ENCODE peak calls at places on chromosomes 11 and 22, in seven cellular contexts. G is adrenal gland; M is tibial artery; T is CD4-positive, alpha-beta T cell; V is tibial nerve; Q is HFFc6; N is right lobe of liver. Y is an unnamed sample.

GRCh38 chr22:49647346-49648026 is 180.2 kb downstream of the BRD1 start:
- DNase-seq in G (no peak), M (no peak), T (no peak), V (no peak), Q (no peak), N (no peak), Y (no peak)

GRCh38 chr22:25221790-25222189 is 2.4 kb downstream of the CRYBB2 start:
- DNase-seq in G (no peak), M (no peak), T (no peak), V (no peak), Q (no peak), N (no peak), Y (no peak)

GRCh38 chr22:22196018-22196533 is 48.5 kb upstream of the VPREB1 start:
- DNase-seq in G (no peak), M (no peak), T (no peak), V (no peak), Q (no peak), N (no peak), Y (no peak)

GRCh38 chr22:45876136-45877035 is 100.6 kb downstream of the WNT7B start:
- DNase-seq in G (peak; percentile 5), M (peak; percentile 16), T (no peak), V (peak; percentile 7), Q (no peak), N (no peak), Y (no peak)

GRCh38 chr11:9076661-9077060 is 14.7 kb downstream of the SCUBE2 start:
- DNase-seq in G (no peak), M (no peak), T (no peak), V (no peak), Q (no peak), N (no peak), Y (no peak)

GRCh38 chr11:6320411-6321207 is at the start of gene CAVIN3:
- DNase-seq in G (peak; percentile 73), M (peak; percentile 90), T (no peak), V (peak; percentile 84), Q (peak; percentile 86), N (peak; percentile 59), Y (peak; percentile 66)

GRCh38 chr22:37154925-37155712 is 5.4 kb upstream of the IL2RB start:
- DNase-seq in G (no peak), M (no peak), T (no peak), V (no peak), Q (no peak), N (no peak), Y (no peak)

GRCh38 chr11:109849946-109850345 is 243.2 kb upstream of the ZC3H12C start:
- DNase-seq in G (no peak), M (no peak), T (no peak), V (no peak), Q (no peak), N (no peak), Y (no peak)

GRCh38 chr11:11047851-11048610 is 190.2 kb upstream of the ZBED5 start:
- DNase-seq in G (no peak), M (no peak), T (no peak), V (no peak), Q (no peak), N (no peak), Y (no peak)

GRCh38 chr22:44089717-44090570 is 65.8 kb downstream of the PARVB start:
- DNase-seq in G (no peak), M (no peak), T (no peak), V (no peak), Q (no peak), N (no peak), Y (no peak)

GRCh38 chr22:33785283-33785991 is 134.8 kb downstream of the LARGE1 start:
- DNase-seq in G (no peak), M (no peak), T (no peak), V (no peak), Q (peak; percentile 34), N (no peak), Y (no peak)

GRCh38 chr11:102239906-102240305 is 77.4 kb upstream of the BIRC3 start:
- DNase-seq in G (no peak), M (no peak), T (no peak), V (no peak), Q (no peak), N (no peak), Y (no peak)

GRCh38 chr11:24239016-24239720 is 257.7 kb upstream of the LUZP2 start:
- DNase-seq in G (no peak), M (no peak), T (no peak), V (no peak), Q (peak; percentile 60), N (no peak), Y (peak; percentile 7)

GRCh38 chr11:69166186-69167115 is 10.7 kb downstream of the SMIM38 start:
- DNase-seq in G (peak; percentile 22), M (peak; percentile 26), T (no peak), V (no peak), Q (peak; percentile 74), N (no peak), Y (peak; percentile 19)

GRCh38 chr11:115974703-115975102 is 470.5 kb upstream of the CADM1 start:
- DNase-seq in G (no peak), M (no peak), T (no peak), V (no peak), Q (no peak), N (no peak), Y (no peak)

GRCh38 chr22:30697975-30698374 is 3.3 kb downstream of the OSBP2 start:
- DNase-seq in G (no peak), M (no peak), T (no peak), V (no peak), Q (no peak), N (no peak), Y (no peak)

GRCh38 chr11:46333129-46333947 is 13.9 kb upstream of the DGKZ start:
- DNase-seq in G (no peak), M (no peak), T (peak; percentile 44), V (no peak), Q (no peak), N (no peak), Y (no peak)

GRCh38 chr22:46734830-46735453 is 3.1 kb downstream of the CERK start:
- DNase-seq in G (no peak), M (peak; percentile 43), T (peak; percentile 77), V (no peak), Q (no peak), N (no peak), Y (no peak)

GRCh38 chr11:9784602-9785315 is 120.9 kb downstream of the SWAP70 start:
- DNase-seq in G (no peak), M (no peak), T (no peak), V (no peak), Q (no peak), N (no peak), Y (no peak)

GRCh38 chr11:114440121-114440860 is 1.0 kb downstream of the REXO2 start:
- DNase-seq in G (no peak), M (no peak), T (no peak), V (no peak), Q (peak; percentile 56), N (no peak), Y (no peak)

GRCh38 chr11:114438303-114438702 is 964 bp upstream of the REXO2 start:
- DNase-seq in G (no peak), M (no peak), T (no peak), V (no peak), Q (no peak), N (no peak), Y (no peak)

GRCh38 chr11:114441921-114442320 is 2.7 kb downstream of the REXO2 start:
- DNase-seq in G (no peak), M (no peak), T (no peak), V (no peak), Q (no peak), N (no peak), Y (no peak)

GRCh38 chr11:114440971-114441810 is 1.9 kb downstream of the REXO2 start:
- DNase-seq in G (no peak), M (no peak), T (no peak), V (no peak), Q (no peak), N (no peak), Y (no peak)

GRCh38 chr11:114439229-114440120 is at the start of gene REXO2:
- DNase-seq in G (peak; percentile 94), M (peak; percentile 97), T (peak; percentile 92), V (peak; percentile 91), Q (peak; percentile 90), N (peak; percentile 97), Y (peak; percentile 90)
- TF ChIP-seq CTCF in G (peak; percentile 7), M (peak; percentile 27), T (peak; percentile 16), V (peak; percentile 49), Q (peak; percentile 55), N (no peak), Y (peak; percentile 37)

GRCh38 chr22:19336133-19337075 is 44.9 kb upstream of the CLTCL1 start:
- DNase-seq in G (no peak), M (no peak), T (no peak), V (no peak), Q (no peak), N (no peak), Y (no peak)
- TF ChIP-seq CTCF in G (no peak), M (no peak), T (no peak), V (no peak), Q (no peak), N (no peak), Y (no peak)

DNA sequence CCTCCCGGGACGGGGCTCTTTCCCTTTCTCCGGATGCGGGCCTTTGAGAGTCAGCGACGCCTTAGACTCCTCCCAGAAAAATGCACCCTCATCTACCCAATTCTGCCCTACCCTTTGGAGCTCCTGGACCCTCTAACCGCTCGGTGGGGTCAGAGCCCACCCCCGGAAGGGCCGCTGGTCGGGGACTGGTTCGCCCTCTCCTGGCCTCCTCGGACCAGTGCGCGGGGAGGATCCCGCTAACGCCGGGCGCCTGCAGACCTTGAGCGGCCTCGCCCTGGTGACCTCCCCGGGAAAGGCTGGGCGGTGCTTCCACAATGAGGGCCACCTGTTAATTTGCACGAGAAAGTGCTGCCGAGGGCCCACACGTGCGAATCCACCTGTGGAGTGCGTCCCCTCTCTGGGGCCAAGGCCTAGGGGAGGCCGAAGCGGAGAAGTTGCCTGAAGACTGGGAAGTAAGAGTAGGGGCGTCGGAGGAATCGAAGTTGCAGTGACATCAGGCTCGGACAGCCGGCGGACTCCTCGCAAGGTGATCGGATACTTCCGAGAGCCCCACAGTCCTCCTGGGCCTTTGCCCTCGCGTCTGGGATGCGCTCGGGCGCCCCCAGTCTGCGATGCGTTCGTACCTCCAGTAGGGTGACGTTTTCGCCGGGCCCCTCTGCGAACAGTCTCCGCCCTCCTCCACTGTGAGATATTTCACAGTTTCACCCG is 61.5 kb downstream of the ENDOD1 start:
- DNase-seq in G (peak; percentile 92), M (peak; percentile 91), T (peak; percentile 88), V (peak; percentile 88), Q (peak; percentile 86), N (peak; percentile 90), Y (peak; percentile 72)
- TF ChIP-seq CTCF in G (peak; percentile 74), M (peak; percentile 98), T (peak; percentile 97), V (peak; percentile 84), Q (peak; percentile 86), N (peak; percentile 82), Y (peak; percentile 71)

DNA sequence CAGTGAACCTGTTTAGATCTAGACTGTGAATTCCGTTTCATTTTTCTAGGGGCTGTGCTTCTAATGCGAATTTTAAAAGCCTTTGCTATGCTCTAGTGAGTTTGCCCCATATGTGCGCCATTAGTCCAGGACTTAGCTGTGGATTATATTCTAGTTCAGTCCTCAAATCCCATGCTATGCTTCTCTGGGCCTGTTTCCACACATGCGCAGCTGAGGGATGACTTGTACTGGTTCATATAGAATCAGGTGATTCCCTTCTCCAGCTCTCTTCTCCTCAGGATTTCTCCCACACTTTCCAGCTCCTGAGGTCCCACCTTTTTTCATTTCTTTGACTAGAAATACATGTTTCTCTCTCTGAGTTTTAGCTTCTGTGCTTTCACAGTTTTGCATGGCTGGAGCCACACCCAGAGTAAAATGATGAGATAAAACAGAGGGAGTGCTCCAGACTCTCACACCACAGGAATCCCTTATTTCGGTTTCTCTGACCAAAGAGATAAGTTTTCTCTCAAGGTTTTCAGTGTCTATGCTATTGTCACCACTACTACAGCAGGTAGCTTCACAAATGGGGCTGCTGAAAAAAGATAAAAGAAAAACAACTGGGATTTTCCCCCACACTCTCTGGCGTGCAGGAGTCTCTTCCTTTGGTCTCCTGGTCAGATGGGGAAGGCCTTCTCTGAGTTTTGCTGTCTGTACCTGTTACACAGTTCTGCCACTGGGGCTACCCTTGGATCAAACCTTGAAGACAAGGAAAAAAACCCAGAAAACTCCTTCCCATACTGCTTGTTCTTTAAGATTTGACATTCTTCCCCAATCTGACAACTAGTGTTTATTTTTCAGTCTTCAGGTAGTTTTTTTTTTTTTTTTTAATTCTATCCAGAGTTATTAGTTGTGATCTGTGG is 96.2 kb upstream of the TEAD1 start:
- DNase-seq in G (no peak), M (no peak), T (no peak), V (no peak), Q (no peak), N (no peak), Y (no peak)
- TF ChIP-seq CTCF in G (no peak), M (no peak), T (no peak), V (no peak), Q (peak; percentile 44), N (no peak), Y (no peak)